ENCODE peak calls at places on chromosomes 2 and 18, in six cellular contexts. A, X, E, J, M and P are unnamed samples.
A peak's percentile ranks its signal among the peaks of the same experiment; 100 is the strongest.

GRCh38 chr18:9449987-9450386 is 25.3 kb upstream of the RALBP1 start:
- DNase-seq in M (no peak), E (no peak), J (no peak), A (no peak), X (no peak), P (no peak)

GRCh38 chr18:76892832-76893231 is 70.5 kb downstream of the ZNF236 start:
- DNase-seq in X (no peak), E (no peak), A (no peak), M (no peak), J (no peak), P (no peak)

GRCh38 chr2:224638338-224638823 is 53.2 kb upstream of the CUL3 start:
- DNase-seq in M (no peak), X (no peak), J (no peak), E (no peak), A (peak; percentile 43), P (no peak)

GRCh38 chr18:50748243-50749229 is 71.3 kb downstream of the MRO start:
- DNase-seq in X (no peak), M (no peak), J (no peak), E (no peak), A (no peak), P (peak; percentile 42)

GRCh38 chr2:230447036-230447435 is 31.0 kb downstream of the SP100 start:
- DNase-seq in M (no peak), X (no peak), J (no peak), E (no peak), A (no peak), P (no peak)

GRCh38 chr18:34915046-34915445 is 126.2 kb upstream of the MAPRE2 start:
- DNase-seq in E (no peak), M (no peak), X (no peak), J (no peak), A (no peak), P (no peak)

GRCh38 chr2:190121971-190122370 is 59.4 kb upstream of the MSTN start:
- DNase-seq in J (no peak), M (no peak), X (peak; percentile 22), A (no peak), E (peak; percentile 52), P (no peak)

GRCh38 chr2:125240870-125241269 is 1215.8 kb downstream of the CNTNAP5 start:
- DNase-seq in X (no peak), M (no peak), A (no peak), J (no peak), E (no peak), P (no peak)

GRCh38 chr2:236847023-236847422 is 238.7 kb upstream of the COPS8 start:
- DNase-seq in A (no peak), J (no peak), E (no peak), M (no peak), X (no peak), P (no peak)

GRCh38 chr18:34971313-34971712 is 69.9 kb upstream of the MAPRE2 start:
- DNase-seq in A (no peak), E (no peak), X (no peak), M (no peak), J (no peak), P (no peak)

GRCh38 chr2:74690571-74690970 is 36.5 kb downstream of the SEMA4F start:
- DNase-seq in A (no peak), X (peak; percentile 73), M (no peak), J (peak; percentile 30), E (peak; percentile 68), P (no peak)

GRCh38 chr2:195406886-195407603 is 250.0 kb upstream of the SLC39A10 start:
- DNase-seq in J (no peak), A (no peak), E (no peak), M (no peak), X (no peak), P (no peak)

GRCh38 chr18:49127606-49128190 is 176.9 kb upstream of the SMAD7 start:
- DNase-seq in X (no peak), E (no peak), M (no peak), J (no peak), A (no peak), P (no peak)

GRCh38 chr2:33298233-33298632 is 178.2 kb upstream of the RASGRP3 start:
- DNase-seq in E (peak; percentile 24), M (no peak), X (no peak), A (no peak), J (no peak), P (no peak)

GRCh38 chr2:135960598-135961551 is 24.6 kb downstream of the DARS1 start:
- DNase-seq in J (no peak), M (no peak), A (no peak), E (peak; percentile 69), X (no peak), P (no peak)

GRCh38 chr2:31274700-31275075 is 40.7 kb downstream of the EHD3 start:
- DNase-seq in X (no peak), E (no peak), A (no peak), J (no peak), M (no peak), P (no peak)

GRCh38 chr2:67234443-67234842 is 162.7 kb upstream of the ETAA1 start:
- DNase-seq in X (no peak), A (no peak), E (peak; percentile 26), M (peak; percentile 9), J (peak; percentile 27), P (no peak)

GRCh38 chr2:85772019-85772745 is 18.4 kb downstream of the ATOH8 start:
- DNase-seq in A (peak; percentile 98), E (peak; percentile 100), J (peak; percentile 97), M (peak; percentile 99), X (peak; percentile 90), P (no peak)

GRCh38 chr18:28637897-28638296 is 461.0 kb upstream of the CDH2 start:
- DNase-seq in M (no peak), X (no peak), E (peak; percentile 10), A (no peak), J (no peak), P (no peak)

GRCh38 chr2:164843346-164843841 is 1.8 kb upstream of the COBLL1 start:
- DNase-seq in X (no peak), A (no peak), J (no peak), M (no peak), E (no peak), P (no peak)

GRCh38 chr2:164842624-164842966 is 972 bp upstream of the COBLL1 start:
- DNase-seq in E (no peak), X (no peak), M (no peak), J (no peak), A (no peak), P (no peak)

GRCh38 chr2:164840930-164841718 is 499 bp downstream of the COBLL1 start:
- DNase-seq in J (peak; percentile 74), X (peak; percentile 60), E (peak; percentile 83), A (peak; percentile 86), M (peak; percentile 77), P (no peak)

GRCh38 chr2:164840458-164840929 is 1.1 kb downstream of the COBLL1 start:
- DNase-seq in M (peak; percentile 53), J (peak; percentile 71), A (peak; percentile 84), X (peak; percentile 6), E (peak; percentile 66), P (no peak)

GRCh38 chr2:164841719-164842623 is at the start of gene COBLL1:
- DNase-seq in M (peak; percentile 84), X (peak; percentile 69), J (peak; percentile 86), A (peak; percentile 88), E (peak; percentile 78), P (no peak)
- TF ChIP-seq POLR2A in M (peak; percentile 9), X (no peak), J (peak; percentile 31), A (no peak), E (no peak), P (no peak)

GRCh38 chr2:70711191-70711590 is 56.8 kb downstream of the ADD2 start:
- DNase-seq in A (no peak), M (no peak), J (no peak), X (no peak), E (no peak), P (no peak)

GRCh38 chr2:70710276-70710675 is 57.7 kb downstream of the ADD2 start:
- DNase-seq in A (no peak), X (no peak), E (no peak), J (no peak), M (no peak), P (no peak)

GRCh38 chr2:70709275-70709674 is 58.7 kb downstream of the ADD2 start:
- DNase-seq in J (no peak), M (no peak), E (no peak), A (no peak), X (no peak), P (no peak)

GRCh38 chr2:70708376-70709199 is 59.4 kb downstream of the ADD2 start:
- DNase-seq in J (no peak), E (no peak), A (no peak), X (no peak), M (no peak), P (no peak)

DNA sequence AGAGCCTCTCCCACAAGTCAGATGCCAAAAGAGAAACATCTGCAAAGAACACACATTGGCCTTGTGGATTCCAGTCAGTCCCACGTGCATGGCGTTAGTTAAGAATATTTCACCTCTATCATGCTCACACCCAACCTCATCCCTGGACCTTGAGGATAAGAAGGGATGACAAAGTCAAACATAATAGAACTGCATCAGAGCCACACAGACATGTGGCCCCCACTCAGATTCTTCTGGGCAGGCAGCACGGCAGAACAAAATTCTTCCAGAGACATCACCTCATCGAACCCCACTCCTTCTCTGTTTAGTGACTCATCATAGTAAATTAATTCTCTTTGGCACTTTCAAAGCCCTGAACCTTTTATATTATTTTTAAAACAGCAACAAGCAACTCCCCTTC is 58.3 kb downstream of the ADD2 start:
- DNase-seq in X (no peak), J (no peak), A (no peak), E (no peak), M (no peak), P (no peak)
- TF ChIP-seq POLR2A in X (no peak), J (no peak), A (no peak), E (no peak), M (no peak), P (no peak)

DNA sequence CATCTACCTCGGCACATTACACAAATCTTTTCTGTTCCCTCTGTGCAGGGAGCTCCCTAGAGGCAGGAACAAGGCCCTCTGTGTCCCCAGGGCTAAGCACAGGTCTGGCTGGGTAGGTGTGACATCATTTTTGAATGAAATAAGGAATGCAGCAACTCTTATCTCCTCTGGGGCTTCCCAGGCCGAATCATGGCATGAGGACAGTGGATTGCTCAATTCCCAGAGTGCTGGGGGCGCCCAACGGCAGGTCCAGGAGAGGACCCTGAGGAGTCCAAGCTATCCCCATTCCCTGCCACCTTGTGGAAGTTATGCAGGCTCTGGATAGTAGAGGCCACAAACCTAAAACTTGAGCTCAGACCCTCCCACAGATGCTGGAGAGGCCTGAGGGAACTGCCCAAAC is 158.0 kb upstream of the RAB6C start:
- DNase-seq in X (no peak), A (no peak), J (no peak), M (no peak), E (no peak), P (no peak)
- TF ChIP-seq POLR2A in X (no peak), A (no peak), J (no peak), M (no peak), E (no peak), P (no peak)

GRCh38 chr2:11155326-11156059 is at the start of gene SLC66A3:
- DNase-seq in E (peak; percentile 87), X (peak; percentile 89), J (no peak), M (no peak), A (no peak), P (no peak)

GRCh38 chr2:11152591-11152990 is 2.7 kb upstream of the SLC66A3 start:
- DNase-seq in X (no peak), J (no peak), A (no peak), M (no peak), E (no peak), P (no peak)

GRCh38 chr2:11157296-11157695 is 2.0 kb downstream of the SLC66A3 start:
- DNase-seq in J (no peak), E (no peak), A (no peak), M (no peak), X (no peak), P (no peak)

GRCh38 chr2:11156396-11157075 is 1.3 kb downstream of the SLC66A3 start:
- DNase-seq in M (no peak), A (no peak), E (no peak), X (no peak), J (no peak), P (no peak)

GRCh38 chr2:11154460-11155325 is 574 bp upstream of the SLC66A3 start:
- DNase-seq in A (peak; percentile 98), E (peak; percentile 91), X (peak; percentile 99), J (peak; percentile 98), M (peak; percentile 99), P (peak; percentile 98)
- TF ChIP-seq POLR2A in A (no peak), E (no peak), X (peak; percentile 78), J (peak; percentile 36), M (peak; percentile 8), P (no peak)